ENCODE peak calls at places on chromosomes 1 and 21, in five cellular contexts. T is adrenal gland, L is hepatocyte, O is body of pancreas, K is psoas muscle. N is an unnamed sample.

GRCh38 chr21:32185103-32185502 is 93.7 kb downstream of the MIS18A start:
- DNase-seq in K (no peak), O (no peak), L (no peak), T (no peak), N (no peak)

GRCh38 chr1:92459871-92460320 is 26.8 kb downstream of the GFI1 start:
- DNase-seq in T (no peak), O (peak; percentile 10), K (no peak), L (no peak), N (no peak)

GRCh38 chr1:145879775-145880174 is 5.9 kb downstream of the ANKRD35 start:
- DNase-seq in K (no peak), L (no peak), O (no peak), T (no peak), N (no peak)

GRCh38 chr1:10996100-10996499 is 16.4 kb upstream of the TARDBP start:
- DNase-seq in K (no peak), T (no peak), O (no peak), L (no peak), N (no peak)

GRCh38 chr1:222634180-222635013 is 16.5 kb downstream of the MIA3 start:
- DNase-seq in L (peak; percentile 90), K (no peak), O (peak; percentile 87), T (peak; percentile 87), N (peak; percentile 59)

GRCh38 chr1:203057831-203058673 is 27.8 kb downstream of the MYOG start:
- DNase-seq in K (no peak), L (no peak), O (no peak), T (no peak), N (no peak)

GRCh38 chr1:246794261-246795093 is 70.3 kb downstream of the SCCPDH start:
- DNase-seq in T (no peak), O (no peak), L (no peak), K (no peak), N (peak; percentile 67)

GRCh38 chr1:152873495-152873894 is 4.6 kb upstream of the SMCP start:
- DNase-seq in L (no peak), K (no peak), O (no peak), T (no peak), N (no peak)

GRCh38 chr1:3219005-3219724 is 150.2 kb downstream of the PRDM16 start:
- DNase-seq in O (peak; percentile 94), L (peak; percentile 89), K (peak; percentile 33), T (peak; percentile 6), N (no peak)

GRCh38 chr1:199204231-199204630 is 565.4 kb downstream of the PTPRC start:
- DNase-seq in T (no peak), O (no peak), L (no peak), K (no peak), N (no peak)

GRCh38 chr1:181149326-181150000 is 61.0 kb downstream of the IER5 start:
- DNase-seq in T (no peak), O (no peak), K (no peak), L (no peak), N (no peak)

GRCh38 chr1:15627343-15627988 is 10.2 kb downstream of the DDI2 start:
- DNase-seq in L (no peak), K (no peak), T (no peak), O (no peak), N (no peak)

GRCh38 chr1:204072951-204073836 is at the start of gene SOX13:
- DNase-seq in K (peak; percentile 85), O (peak; percentile 88), T (peak; percentile 89), L (peak; percentile 93), N (peak; percentile 97)

GRCh38 chr1:16396591-16396990 is 29.5 kb downstream of the SZRD1 start:
- DNase-seq in T (peak; percentile 81), L (peak; percentile 44), K (peak; percentile 64), O (peak; percentile 13), N (peak; percentile 93)

GRCh38 chr1:169148472-169149252 is 42.2 kb downstream of the ATP1B1 start:
- DNase-seq in K (no peak), T (peak; percentile 16), L (peak; percentile 59), O (peak; percentile 40), N (no peak)

GRCh38 chr1:154193821-154194220 is 1.9 kb upstream of the TPM3 start:
- DNase-seq in T (peak; percentile 48), L (no peak), K (peak; percentile 83), O (peak; percentile 88), N (no peak)

GRCh38 chr1:224114787-224115175 is 870 bp downstream of the FBXO28 start:
- DNase-seq in T (no peak), O (no peak), L (peak; percentile 10), K (no peak), N (peak; percentile 7)

GRCh38 chr1:245572709-245573108 is 417.9 kb downstream of the KIF26B start:
- DNase-seq in O (no peak), T (no peak), K (no peak), L (no peak), N (no peak)

GRCh38 chr1:227245613-227246320 is 72.5 kb downstream of the CDC42BPA start:
- DNase-seq in T (no peak), O (no peak), L (no peak), K (peak; percentile 33), N (no peak)

GRCh38 chr1:241503444-241503843 is 16.1 kb downstream of the FH start:
- DNase-seq in T (no peak), L (no peak), K (no peak), O (no peak), N (no peak)

GRCh38 chr21:45583831-45584509 is 41.7 kb upstream of the SLC19A1 start:
- DNase-seq in T (no peak), K (no peak), O (no peak), L (no peak), N (no peak)

GRCh38 chr21:42746593-42747266 is 93.3 kb downstream of the PDE9A start:
- DNase-seq in T (peak; percentile 42), O (peak; percentile 34), L (no peak), K (no peak), N (no peak)

GRCh38 chr21:39317134-39318090 is 4.0 kb upstream of the BRWD1 start:
- DNase-seq in L (peak; percentile 35), K (no peak), T (peak; percentile 23), O (peak; percentile 53), N (no peak)

GRCh38 chr1:167643471-167643870 is 13.4 kb downstream of the RCSD1 start:
- DNase-seq in L (no peak), O (no peak), T (no peak), K (no peak), N (no peak)

GRCh38 chr1:62335656-62336055 is 16.4 kb upstream of the KANK4 start:
- DNase-seq in L (no peak), T (no peak), O (no peak), K (no peak), N (no peak)
- TF ChIP-seq CTCF in L (no peak), T (no peak), O (no peak), K (no peak), N (no peak)

GRCh38 chr1:47738560-47739182 is 258.5 kb downstream of the TRABD2B start:
- DNase-seq in L (peak; percentile 82), O (peak; percentile 51), K (peak; percentile 45), T (peak; percentile 62), N (peak; percentile 53)
- H3K27ac ChIP-seq in L (no peak overlapping the region), O (no peak overlapping the region), K (no peak overlapping the region), T (no peak overlapping the region), N (no peak overlapping the region)

GRCh38 chr1:44827197-44828002 is 15.7 kb downstream of the PTCH2 start:
- DNase-seq in K (no peak), T (no peak), O (no peak), L (no peak), N (no peak)
- TF ChIP-seq CTCF in K (no peak), T (no peak), O (no peak), L (no peak), N (no peak)

GRCh38 chr1:89725016-89725380 is 92.1 kb downstream of the LRRC8C start:
- DNase-seq in O (peak; percentile 15), K (peak; percentile 75), T (no peak), L (peak; percentile 27), N (peak; percentile 17)
- H3K27ac ChIP-seq in O (no peak overlapping the region), K (peak overlapping the region; percentile 12), T (no peak overlapping the region), L (no peak overlapping the region), N (peak overlapping the region; percentile 76)

GRCh38 chr1:1574721-1575537 is at the start of gene SSU72:
- DNase-seq in O (peak; percentile 94), L (peak; percentile 97), K (peak; percentile 94), T (peak; percentile 97), N (peak; percentile 91)

GRCh38 chr1:1577367-1578011 is 2.8 kb upstream of the SSU72 start:
- DNase-seq in L (no peak), K (no peak), T (no peak), O (no peak), N (no peak)

GRCh38 chr1:1569341-1569740 is 5.3 kb downstream of the SSU72 start:
- DNase-seq in L (no peak), T (no peak), O (no peak), K (no peak), N (no peak)

GRCh38 chr1:1578371-1578940 is 3.8 kb upstream of the SSU72 start:
- DNase-seq in L (no peak), T (no peak), O (no peak), K (no peak), N (no peak)

DNA sequence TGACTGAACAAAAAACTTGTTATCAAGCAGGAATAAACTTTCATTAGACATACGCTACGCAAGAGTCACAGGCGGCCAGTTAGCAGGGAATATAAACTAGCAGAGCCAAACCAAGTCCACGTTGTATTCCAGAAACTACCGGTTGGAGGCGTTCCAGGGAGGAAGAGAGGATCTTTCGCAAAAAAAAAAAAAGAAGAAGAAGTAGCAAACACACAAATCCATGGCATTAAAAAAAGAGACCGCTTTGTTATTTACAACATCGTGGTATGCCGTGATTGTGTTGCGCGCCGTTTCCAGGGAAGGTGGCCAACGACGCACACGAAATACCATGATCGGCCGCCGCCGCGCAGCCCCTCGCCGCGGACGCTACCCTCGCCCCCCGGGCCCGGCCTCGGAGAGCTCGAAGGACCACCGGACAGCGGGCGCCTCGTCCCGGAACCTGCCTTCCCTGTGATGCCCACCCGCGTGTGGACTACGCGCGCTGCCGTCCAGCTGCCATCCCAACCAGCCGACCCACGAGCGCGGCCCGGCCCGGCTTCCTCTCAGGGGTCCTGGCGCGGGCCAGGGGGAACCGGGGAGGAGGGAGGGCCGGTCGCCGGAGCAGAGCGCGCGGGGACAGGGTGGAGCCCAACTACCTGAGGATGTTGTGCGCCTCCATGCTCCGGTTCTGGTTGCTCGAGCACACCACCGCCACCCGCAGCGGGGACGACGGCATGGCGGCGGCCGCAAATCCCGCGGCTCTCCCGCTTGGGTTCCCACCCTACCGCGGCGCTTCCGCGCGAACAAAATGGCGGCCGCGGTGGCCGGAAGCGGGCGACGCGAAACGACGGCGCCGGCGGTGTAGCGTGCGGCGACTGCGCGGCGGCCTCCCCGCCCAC is 581 bp downstream of the SSU72 start:
- DNase-seq in T (peak; percentile 66), K (peak; percentile 72), L (peak; percentile 81), O (peak; percentile 71), N (peak; percentile 68)
- TF ChIP-seq CTCF in T (no peak), K (peak; percentile 10), L (peak; percentile 50), O (no peak), N (no peak)

GRCh38 chr1:48039088-48040049 is 42.2 kb upstream of the TRABD2B start:
- DNase-seq in T (no peak), K (no peak), O (peak; percentile 39), L (peak; percentile 41), N (no peak)
- H3K27ac ChIP-seq in T (no peak overlapping the region), K (no peak overlapping the region), O (no peak overlapping the region), L (no peak overlapping the region), N (no peak overlapping the region)